ENCODE peak calls at places on chromosomes 6 and 20, in six cellular contexts. K is lower lobe of right lung; U is esophagus squamous epithelium; F is naive thymus-derived CD4-positive, alpha-beta T cell; N is psoas muscle; Y is CD8-positive, alpha-beta memory T cell. T is an unnamed sample. For H3K36me3, the result is how much of the 10 kb centered on the place peaks cover.

GRCh38 chr6:45163952-45164766 is 164.0 kb upstream of the RUNX2 start:
- DNase-seq in F (no peak), U (no peak), N (no peak), K (no peak), Y (no peak), T (no peak)

GRCh38 chr20:63435552-63435951 is 36.9 kb downstream of the KCNQ2 start:
- DNase-seq in F (no peak), U (no peak), Y (no peak), K (no peak), N (no peak), T (no peak)

GRCh38 chr6:21348462-21349195 is 244.9 kb upstream of the SOX4 start:
- DNase-seq in K (peak), Y (no peak), F (no peak), U (no peak), N (peak), T (peak)

GRCh38 chr6:113172531-113172966 is 684.6 kb upstream of the MARCKS start:
- DNase-seq in U (no peak), K (no peak), Y (no peak), F (no peak), N (no peak), T (no peak)

GRCh38 chr6:98921038-98921437 is 26.7 kb downstream of the FBXL4 start:
- DNase-seq in F (no peak), K (no peak), U (no peak), N (no peak), Y (no peak), T (no peak)

GRCh38 chr6:140043357-140043756 is 668.9 kb upstream of the CITED2 start:
- DNase-seq in N (no peak), U (no peak), K (no peak), Y (no peak), F (no peak), T (no peak)

GRCh38 chr6:41160933-41161332 is 2.0 kb downstream of the TREM2 start:
- DNase-seq in N (no peak), Y (no peak), K (no peak), U (no peak), F (no peak), T (no peak)

GRCh38 chr20:57663681-57664451 is 43.6 kb upstream of the ZBP1 start:
- DNase-seq in F (no peak), K (peak), N (no peak), Y (no peak), U (no peak), T (no peak)

GRCh38 chr6:111971866-111972532 is 81.9 kb upstream of the CCN6 start:
- DNase-seq in F (no peak), N (no peak), U (no peak), Y (no peak), K (no peak), T (no peak)

GRCh38 chr6:152273002-152273401 is 364.2 kb downstream of the SYNE1 start:
- DNase-seq in N (peak), Y (no peak), U (no peak), F (no peak), K (no peak), T (no peak)

DNA sequence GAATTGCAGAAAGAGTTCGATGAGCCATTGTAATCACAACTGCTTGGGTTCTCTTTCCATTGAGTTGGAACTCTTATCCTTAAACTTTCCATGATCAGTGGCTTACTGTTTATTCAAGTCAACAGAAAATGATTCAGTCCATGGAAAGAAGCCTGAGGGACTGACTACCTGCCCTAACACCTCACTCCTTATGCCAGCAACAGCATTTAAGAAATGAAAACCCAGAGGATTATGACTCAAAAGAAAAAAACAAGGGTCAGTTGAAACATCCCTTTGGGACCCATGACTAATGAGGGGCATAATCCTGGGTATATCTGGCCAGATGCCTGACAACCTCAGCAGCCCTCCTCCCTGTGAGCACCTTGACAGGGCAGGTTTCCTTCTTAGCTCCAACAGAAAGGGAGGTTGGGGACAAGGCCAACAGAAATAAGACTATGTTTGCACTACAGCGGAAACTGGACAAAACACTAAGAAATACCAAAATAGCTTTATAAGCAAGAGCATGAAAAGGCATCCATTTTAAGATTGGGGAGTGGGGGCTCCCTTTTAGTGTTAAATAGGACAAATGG is 106.7 kb downstream of the MAP3K5 start:
- DNase-seq in N (no peak), U (no peak), F (no peak), K (no peak), Y (no peak), T (no peak)
- H3K27ac ChIP-seq in N (no peak), U (peak), F (no peak), K (no peak), Y (no peak), T (peak)

DNA sequence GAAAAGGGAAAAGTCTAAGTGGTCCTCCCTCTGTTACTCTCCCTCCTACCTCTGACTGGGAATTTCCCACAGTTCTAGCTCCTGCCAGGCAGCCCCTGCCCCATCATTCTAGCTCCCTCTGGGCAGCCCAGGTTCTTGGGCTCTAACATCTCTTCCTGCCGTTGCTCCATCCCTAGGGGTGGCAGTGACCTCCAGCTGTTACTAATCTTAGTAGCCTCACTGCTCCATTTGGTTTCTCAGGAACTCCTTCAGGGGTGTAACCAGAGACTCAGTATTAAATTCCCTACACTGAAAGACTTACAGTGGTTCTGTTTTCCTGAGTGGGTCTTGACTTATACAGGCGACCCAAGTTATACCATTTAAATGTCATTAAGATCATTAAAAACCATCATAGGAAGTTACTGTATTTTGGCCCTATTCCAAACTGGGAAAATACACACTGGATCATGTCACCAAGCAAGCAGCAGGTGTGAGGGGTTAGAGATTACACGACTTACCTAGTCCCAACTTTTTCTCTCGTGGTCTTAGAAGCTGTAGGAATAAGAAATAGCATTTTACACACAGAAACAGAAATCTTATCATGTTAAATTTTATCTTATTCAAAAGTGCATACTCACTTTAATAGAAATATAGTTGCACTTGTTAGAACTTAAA is 10.1 kb downstream of the DPM1 start:
- DNase-seq in K (no peak), N (no peak), F (no peak), U (no peak), Y (no peak), T (no peak)
- H3K36me3 ChIP-seq in K (half or more), N (half or more), F (half or more), U (under half), Y (half or more), T (half or more)

GRCh38 chr6:158642097-158642601 is 2.4 kb downstream of the DYNLT1 start:
- DNase-seq in K (no peak), Y (no peak), U (no peak), F (no peak), N (peak), T (peak)
- H3K27ac ChIP-seq in K (peak), Y (no peak), U (peak), F (peak), N (peak), T (no peak)

GRCh38 chr6:83051386-83052172 is 14.1 kb downstream of the UBE3D start:
- DNase-seq in Y (no peak), N (no peak), K (no peak), U (no peak), F (no peak), T (no peak)

GRCh38 chr6:83053678-83054077 is 12.0 kb downstream of the UBE3D start:
- DNase-seq in K (no peak), U (no peak), N (no peak), F (no peak), Y (no peak), T (no peak)

GRCh38 chr6:83057705-83058321 is 7.8 kb downstream of the UBE3D start:
- DNase-seq in N (no peak), U (no peak), F (no peak), K (no peak), Y (no peak), T (no peak)

DNA sequence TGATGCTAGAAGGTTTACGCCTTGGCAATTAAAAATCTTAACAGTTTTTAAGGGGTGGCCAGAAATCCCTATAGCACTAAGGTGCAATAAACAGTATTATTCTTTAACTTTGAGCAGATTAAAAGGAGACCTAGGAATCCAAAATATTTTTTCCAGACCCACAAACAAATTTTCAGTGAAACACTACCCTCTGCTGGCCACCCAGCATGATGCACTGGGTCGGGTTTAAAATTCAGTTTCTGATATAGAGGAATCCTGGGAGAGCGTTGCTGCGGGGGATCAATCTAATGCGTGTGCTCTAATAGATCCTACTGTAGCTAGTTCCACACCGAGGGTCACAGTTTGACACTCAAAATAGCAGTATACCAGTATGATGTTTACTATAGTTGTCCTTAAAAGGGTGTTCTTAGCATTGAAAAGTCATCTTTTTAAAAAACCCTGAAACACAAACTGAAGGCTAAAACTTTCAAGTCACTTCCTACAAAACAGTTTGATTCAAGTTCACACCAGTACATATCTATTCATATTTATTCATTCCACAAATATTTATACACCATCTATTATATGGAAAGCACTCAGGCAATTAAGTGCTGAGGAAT is 10.2 kb downstream of the UBE3D start:
- DNase-seq in F (no peak), K (no peak), U (no peak), Y (peak), N (peak), T (no peak)
- H3K36me3 ChIP-seq in F (under half), K (under half), U (under half), Y (under half), N (under half), T (under half)

GRCh38 chr20:47232518-47232917 is 124.0 kb downstream of the ZMYND8 start:
- DNase-seq in F (no peak), K (no peak), Y (no peak), N (no peak), U (no peak), T (no peak)

GRCh38 chr20:47228654-47229053 is 127.8 kb downstream of the ZMYND8 start:
- DNase-seq in F (no peak), U (no peak), Y (no peak), K (no peak), N (no peak), T (no peak)

GRCh38 chr20:47233333-47234188 is 122.9 kb downstream of the ZMYND8 start:
- DNase-seq in Y (no peak), K (no peak), F (no peak), U (no peak), N (no peak), T (no peak)

GRCh38 chr20:47230811-47231256 is 125.7 kb downstream of the ZMYND8 start:
- DNase-seq in U (no peak), N (no peak), K (no peak), F (no peak), Y (no peak), T (no peak)

DNA sequence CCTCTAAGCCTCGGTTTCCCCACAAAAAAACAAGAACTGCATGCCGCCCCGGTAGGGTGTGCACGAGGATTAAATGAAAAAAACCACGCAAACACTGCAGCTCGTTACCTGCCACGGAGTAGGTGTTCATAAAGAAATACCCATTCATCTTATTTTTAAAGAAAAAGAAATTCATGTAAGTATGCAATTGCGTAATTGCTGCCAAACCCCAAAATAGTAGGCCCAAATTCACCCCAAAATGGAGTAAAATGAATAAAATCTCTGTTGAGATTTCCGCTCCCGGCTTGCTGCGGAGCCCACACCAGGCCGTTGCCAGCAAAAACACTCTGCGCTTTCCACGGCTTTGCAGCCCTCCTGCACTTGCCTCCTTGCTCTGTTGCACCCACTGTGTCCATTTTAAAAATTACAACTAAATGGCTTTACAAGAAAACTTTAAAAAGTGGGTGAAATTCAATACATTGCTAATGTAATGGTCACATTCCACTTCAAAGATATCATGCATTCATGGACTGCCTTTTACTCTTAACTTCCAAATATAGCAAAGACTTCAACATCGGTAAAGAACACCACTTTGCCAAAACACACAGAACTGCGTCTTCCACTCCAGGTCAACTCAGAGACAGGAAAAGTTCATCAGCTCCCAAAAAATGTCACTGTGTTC is 125.0 kb downstream of the ZMYND8 start:
- DNase-seq in K (no peak), U (no peak), Y (no peak), N (no peak), F (no peak), T (no peak)
- H3K27ac ChIP-seq in K (no peak), U (no peak), Y (no peak), N (no peak), F (no peak), T (peak)

DNA sequence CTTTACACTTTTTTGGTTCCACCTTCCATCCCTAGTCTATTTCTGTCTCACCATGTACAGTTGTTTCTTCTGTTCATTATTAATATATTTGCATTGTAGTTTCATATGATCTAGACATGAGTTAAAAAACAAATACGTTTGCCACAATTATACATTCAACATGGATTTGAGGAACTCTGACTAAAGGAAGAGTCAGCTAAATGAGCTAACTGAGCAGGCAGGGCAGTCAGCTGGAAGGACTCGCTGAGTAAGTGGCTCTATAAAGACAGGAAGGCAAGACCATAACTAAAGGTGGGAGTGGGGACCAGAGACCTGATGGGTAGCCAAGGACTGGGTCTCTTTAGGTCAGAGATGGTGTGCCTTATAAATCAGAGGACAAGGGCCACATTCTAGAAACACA is 26.3 kb downstream of the TMX4 start:
- DNase-seq in K (no peak), U (no peak), N (no peak), Y (no peak), F (no peak), T (no peak)
- H3K36me3 ChIP-seq in K (under half), U (under half), N (half or more), Y (under half), F (half or more), T (under half)

T was measured in ascending aorta.